ENCODE peak calls at places on chromosomes 2 and 18, in nine cellular contexts. I, M, Q, N, P, H, C, K and A are unnamed samples.

GRCh38 chr2:233409286-233409991 is 55.1 kb downstream of the DGKD start:
- DNase-seq in N (no peak), P (no peak), Q (no peak), H (no peak), C (no peak), K (no peak), I (no peak), M (no peak), A (no peak)

GRCh38 chr2:28225472-28225915 is 167.2 kb upstream of the FOSL2 start:
- DNase-seq in N (no peak), H (no peak), K (no peak), C (no peak), M (no peak), Q (no peak), P (no peak), I (no peak), A (no peak)

GRCh38 chr18:24254071-24254470 is 115.2 kb downstream of the CABYR start:
- DNase-seq in Q (no peak), N (no peak), H (no peak), P (no peak), C (no peak), K (no peak), M (no peak), I (no peak), A (no peak)

GRCh38 chr2:100283724-100284501 is 38.4 kb downstream of the LONRF2 start:
- DNase-seq in H (no peak), C (no peak), Q (peak), P (no peak), M (no peak), K (no peak), N (no peak), I (no peak), A (no peak)

GRCh38 chr2:64244049-64244446 is 99.8 kb upstream of the PELI1 start:
- DNase-seq in C (no peak), K (no peak), P (no peak), N (no peak), M (no peak), H (no peak), I (no peak), Q (no peak), A (no peak)

GRCh38 chr2:229319558-229319957 is 48.5 kb upstream of the PID1 start:
- DNase-seq in P (no peak), I (no peak), H (no peak), Q (no peak), M (no peak), C (no peak), K (no peak), N (no peak), A (no peak)

GRCh38 chr2:166239548-166239947 is 111.7 kb upstream of the SCN1A start:
- DNase-seq in H (peak), I (no peak), M (peak), Q (no peak), C (peak), N (no peak), K (no peak), P (no peak), A (no peak)

GRCh38 chr2:204654679-204655078 is 109.4 kb downstream of the PARD3B start:
- DNase-seq in H (no peak), N (no peak), Q (no peak), K (no peak), M (peak), C (no peak), P (no peak), I (no peak), A (no peak)

GRCh38 chr2:101089419-101089818 is 61.8 kb downstream of the TBC1D8 start:
- DNase-seq in C (no peak), N (no peak), Q (no peak), K (no peak), P (no peak), I (peak), M (no peak), H (no peak), A (no peak)

GRCh38 chr2:98489971-98490962 is 45.6 kb downstream of the INPP4A start:
- DNase-seq in Q (no peak), C (no peak), I (no peak), P (no peak), H (no peak), N (no peak), K (no peak), M (no peak), A (no peak)

GRCh38 chr2:218392891-218393462 is 6.7 kb upstream of the CTDSP1 start:
- DNase-seq in P (no peak), I (peak), H (no peak), N (no peak), K (no peak), M (no peak), C (no peak), Q (no peak), A (no peak)

GRCh38 chr2:45390856-45391255 is 220.2 kb downstream of the SRBD1 start:
- DNase-seq in P (no peak), H (no peak), Q (no peak), I (no peak), C (no peak), K (no peak), N (no peak), M (no peak), A (no peak)
- TF ChIP-seq CTCF in P (no peak), H (no peak), Q (no peak), I (no peak), C (no peak), K (no peak), N (no peak), M (no peak), A (no peak)

GRCh38 chr18:77054606-77055428 is 77.8 kb downstream of the MBP start:
- DNase-seq in M (peak), N (no peak), C (peak), K (peak), I (peak), P (peak), H (no peak), Q (peak), A (peak)
- TF ChIP-seq CTCF in M (peak), N (no peak), C (peak), K (peak), I (peak), P (peak), H (peak), Q (peak), A (peak)

GRCh38 chr2:219619235-219619634 is 8.2 kb upstream of the SLC4A3 start:
- DNase-seq in M (no peak), P (no peak), K (no peak), I (no peak), H (no peak), C (no peak), N (no peak), Q (no peak), A (no peak)
- TF ChIP-seq CTCF in M (no peak), P (no peak), K (no peak), I (no peak), H (no peak), C (no peak), N (peak), Q (no peak), A (no peak)

DNA sequence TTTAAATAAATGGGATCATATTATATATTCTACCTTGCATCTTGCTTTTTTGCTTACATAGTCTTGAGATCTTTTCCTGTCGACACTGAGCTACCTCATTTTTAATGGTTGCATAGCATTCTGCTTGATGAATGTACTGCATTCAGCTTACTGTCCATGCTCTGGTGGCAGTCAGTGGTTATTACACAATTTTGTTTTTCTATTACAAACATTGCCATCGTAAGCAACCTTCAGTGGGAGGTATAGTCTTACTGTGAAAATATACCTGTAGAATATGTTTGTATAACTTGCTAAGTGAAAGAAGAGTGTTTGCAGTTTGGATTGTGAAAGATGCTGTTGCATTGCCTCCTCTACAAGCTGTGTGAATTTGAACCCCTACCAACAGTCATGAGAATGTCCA is 43.4 kb downstream of the UBXN4 start:
- DNase-seq in M (no peak), C (peak), P (no peak), K (no peak), Q (no peak), H (no peak), I (no peak), N (no peak), A (no peak)
- TF ChIP-seq CTCF in M (peak), C (peak), P (no peak), K (no peak), Q (no peak), H (no peak), I (no peak), N (no peak), A (no peak)

DNA sequence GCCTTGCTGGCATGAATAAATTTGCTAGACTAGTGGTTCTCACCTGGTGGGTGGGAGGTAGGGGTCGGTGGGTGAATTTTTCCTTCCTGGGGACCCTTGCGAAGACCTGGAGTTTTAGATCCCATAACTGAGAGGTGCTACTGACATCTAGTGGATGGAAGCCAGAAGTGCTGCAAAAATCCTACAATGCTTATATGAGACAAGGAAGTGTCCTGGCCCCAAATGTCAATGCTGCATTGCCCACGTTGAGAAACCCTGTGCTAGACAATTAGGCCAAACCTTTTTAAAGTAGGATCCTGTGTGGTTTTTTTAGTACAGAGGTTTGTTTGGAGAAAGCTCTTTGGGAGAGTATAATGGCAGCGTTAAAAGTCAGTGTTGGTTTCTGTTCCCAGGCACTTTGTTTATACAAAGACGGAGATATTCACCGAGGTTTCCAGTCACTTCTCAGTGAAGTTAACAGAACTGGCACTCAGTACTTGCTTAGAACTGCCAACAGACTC is 9.6 kb downstream of the SERPINB8 start:
- DNase-seq in C (peak), M (peak), N (no peak), I (peak), H (no peak), K (peak), P (peak), Q (no peak), A (no peak)
- TF ChIP-seq CTCF in C (peak), M (peak), N (peak), I (peak), H (peak), K (peak), P (peak), Q (peak), A (peak)

GRCh38 chr2:231191896-231192872 is 6.2 kb upstream of the ARMC9 start:
- DNase-seq in K (no peak), M (peak), Q (peak), N (no peak), H (peak), C (peak), P (peak), I (no peak), A (no peak)
- TF ChIP-seq CTCF in K (no peak), M (peak), Q (peak), N (peak), H (peak), C (peak), P (peak), I (no peak), A (no peak)

DNA sequence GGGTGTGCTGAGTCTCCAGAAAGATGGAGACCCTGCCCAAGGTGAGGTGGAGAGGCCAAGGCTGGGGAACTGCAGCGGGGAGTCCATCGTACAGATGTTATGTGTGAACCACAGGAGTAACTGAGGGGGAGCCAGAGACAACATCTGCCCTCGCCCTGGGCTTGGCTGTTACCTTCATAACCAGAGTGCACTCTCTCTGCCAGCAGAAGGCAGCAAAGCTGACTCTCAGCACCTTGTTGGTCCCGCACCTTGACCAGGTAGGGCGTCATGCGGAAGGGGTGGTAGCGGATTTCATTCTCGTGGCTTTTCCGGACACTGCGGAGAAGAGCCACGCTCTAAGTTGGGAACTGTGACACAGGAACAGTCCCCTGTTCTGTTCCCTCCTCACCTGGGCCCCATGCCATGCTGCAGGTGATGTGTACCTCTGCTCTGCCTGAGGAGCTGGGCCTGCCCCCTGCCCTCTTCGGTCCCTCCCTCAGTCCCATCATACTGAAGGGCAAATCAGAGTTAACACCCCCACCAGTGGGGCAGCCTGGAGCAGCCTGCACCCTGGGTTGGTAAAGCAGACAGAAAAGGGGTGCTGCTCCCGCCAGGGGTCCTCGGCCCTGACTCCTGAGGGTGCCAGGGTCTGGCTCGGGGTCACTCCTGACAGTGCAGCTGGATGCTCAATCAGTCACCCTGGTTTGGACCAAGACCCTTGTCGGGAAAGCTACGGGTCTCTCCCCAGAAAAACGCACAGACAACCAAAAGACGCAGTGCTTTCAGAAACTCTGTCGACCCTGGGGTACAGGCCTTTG is 20.3 kb downstream of the PER2 start:
- DNase-seq in Q (peak), M (no peak), H (no peak), K (no peak), N (no peak), I (no peak), P (no peak), C (no peak), A (no peak)
- TF ChIP-seq CTCF in Q (no peak), M (no peak), H (no peak), K (no peak), N (peak), I (no peak), P (no peak), C (no peak), A (no peak)